ENCODE peak calls at places on chromosome 15, in five cellular contexts. W is esophagus squamous epithelium; C is Panc1; D is CD4-positive, CD25-positive, alpha-beta regulatory T cell; U is A549. I is an unnamed sample.

GRCh38 chr15:88658070-88658965 is 19.5 kb downstream of the ISG20 start:
- DNase-seq in W (no peak), C (no peak), D (no peak), U (no peak), I (no peak)

GRCh38 chr15:51200791-51201190 is 106.1 kb upstream of the TNFAIP8L3 start:
- DNase-seq in W (no peak), C (no peak), D (no peak), U (no peak), I (no peak)

GRCh38 chr15:83067638-83067962 is 548 bp upstream of the BTBD1 start:
- DNase-seq in W (no peak), C (no peak), D (no peak), U (no peak), I (no peak)

GRCh38 chr15:77446840-77447390 is 26.2 kb downstream of the HMG20A start:
- DNase-seq in W (no peak), C (no peak), D (no peak), U (no peak), I (no peak)

GRCh38 chr15:92343869-92344643 is 49.6 kb upstream of the ST8SIA2 start:
- DNase-seq in W (no peak), C (no peak), D (no peak), U (no peak), I (no peak)

GRCh38 chr15:72302955-72303354 is 17.0 kb downstream of the CELF6 start:
- DNase-seq in W (no peak), C (no peak), D (no peak), U (no peak), I (no peak)

GRCh38 chr15:83685864-83686263 is 31.9 kb downstream of the ADAMTSL3 start:
- DNase-seq in W (no peak), C (no peak), D (no peak), U (no peak), I (no peak)

GRCh38 chr15:63354771-63355650 is 26.6 kb downstream of the CA12 start:
- DNase-seq in W (no peak), C (no peak), D (no peak), U (no peak), I (no peak)

GRCh38 chr15:25333049-25333448 is 105.8 kb downstream of the UBE3A start:
- DNase-seq in W (no peak), C (no peak), D (no peak), U (no peak), I (no peak)

GRCh38 chr15:36943496-36944361 is 156.6 kb downstream of the MEIS2 start:
- DNase-seq in W (no peak), C (no peak), D (no peak), U (no peak), I (no peak)

GRCh38 chr15:38102972-38103371 is 149.7 kb upstream of the SPRED1 start:
- DNase-seq in W (no peak), C (no peak), D (no peak), U (no peak), I (no peak)

GRCh38 chr15:33138000-33138399 is 56.5 kb downstream of the FMN1 start:
- DNase-seq in W (no peak), C (no peak), D (no peak), U (no peak), I (no peak)

GRCh38 chr15:67769468-67770097 is 55.7 kb upstream of the SKOR1 start:
- DNase-seq in W (no peak), C (no peak), D (no peak), U (no peak), I (no peak)

GRCh38 chr15:68788265-68788624 is 32.5 kb downstream of the ANP32A start:
- DNase-seq in W (no peak), C (no peak), D (no peak), U (no peak), I (no peak)

DNA sequence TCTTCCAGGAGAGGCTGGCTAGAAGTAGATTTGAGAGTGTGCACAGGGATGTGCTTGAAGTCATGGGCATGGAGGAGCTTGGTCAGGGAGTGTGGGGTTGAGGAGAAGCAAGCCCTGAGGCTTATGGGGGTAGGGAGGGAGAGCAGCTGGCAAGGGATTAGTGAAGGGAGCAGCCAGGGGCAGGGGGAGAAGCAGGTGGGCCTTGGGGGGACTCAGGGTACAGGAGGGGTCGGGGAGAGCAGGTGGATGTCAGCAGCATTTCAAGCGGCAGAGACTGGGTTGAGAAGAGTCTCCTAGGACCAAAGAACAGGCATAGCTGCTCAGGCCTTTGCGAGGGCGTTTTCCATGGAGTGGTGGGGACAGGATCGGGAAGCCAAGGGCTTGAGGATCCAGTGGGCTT is 3.4 kb upstream of the LMAN1L start:
- DNase-seq in W (no peak), C (no peak), D (no peak), U (no peak), I (no peak)
- H3K27ac ChIP-seq in W (no peak overlapping the region), C (no peak overlapping the region), D (no peak overlapping the region), U (no peak overlapping the region), I (no peak overlapping the region)

GRCh38 chr15:99514306-99514705 is 51.5 kb upstream of the MEF2A start:
- DNase-seq in W (no peak), C (no peak), D (no peak), U (no peak), I (no peak)

GRCh38 chr15:99509686-99510461 is 55.9 kb upstream of the MEF2A start:
- DNase-seq in W (no peak), C (no peak), D (no peak), U (no peak), I (no peak)

GRCh38 chr15:99511529-99511864 is 54.3 kb upstream of the MEF2A start:
- DNase-seq in W (no peak), C (no peak), D (no peak), U (no peak), I (no peak)

GRCh38 chr15:99508807-99509311 is 56.9 kb upstream of the MEF2A start:
- DNase-seq in W (no peak), C (no peak), D (no peak), U (no peak), I (no peak)

DNA sequence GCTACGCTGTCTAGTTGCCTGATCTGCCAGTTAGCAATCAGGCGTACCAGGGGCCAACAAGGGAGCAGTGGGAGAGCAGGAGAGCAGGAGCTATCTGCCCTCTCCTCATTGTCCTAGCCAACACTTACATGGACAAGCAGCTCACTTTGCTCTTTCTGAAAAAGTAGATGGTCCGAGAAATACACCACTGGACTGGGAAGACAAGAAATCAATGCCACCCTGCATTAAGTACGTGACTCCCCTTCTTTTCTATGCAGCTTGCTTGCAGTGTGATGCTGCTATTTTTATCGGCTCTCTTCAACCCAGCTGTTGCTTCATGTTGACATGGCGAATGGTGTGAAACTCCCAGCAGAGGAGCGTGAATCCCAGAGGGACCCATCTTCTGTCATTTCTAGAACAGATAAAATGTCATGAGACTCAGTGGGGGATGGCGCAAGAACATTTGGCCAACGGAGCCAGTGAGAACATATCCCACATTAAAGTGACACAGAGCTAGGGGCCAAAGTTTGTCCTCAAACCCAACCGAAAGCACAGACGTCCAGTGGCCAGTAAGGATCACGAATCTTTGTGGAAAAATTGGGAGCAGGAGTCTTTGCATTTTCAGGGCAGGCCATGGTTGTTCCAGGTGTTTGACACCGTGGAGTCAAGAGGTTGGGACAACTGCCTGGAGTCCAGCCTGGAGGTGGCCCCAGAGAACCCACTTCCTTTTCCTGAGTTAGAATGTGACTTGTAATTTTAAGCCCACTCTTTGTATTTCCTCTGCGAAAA is 53.7 kb upstream of the MEF2A start:
- DNase-seq in W (no peak), C (no peak), D (no peak), U (no peak), I (no peak)
- H3K4me1 ChIP-seq in W (peaks cover 10% of the 10 kb centered on the region), C (no peaks in the 10 kb centered on the region), D (no peaks in the 10 kb centered on the region), U (no peaks in the 10 kb centered on the region), I (peaks cover 21% of the 10 kb centered on the region)

DNA sequence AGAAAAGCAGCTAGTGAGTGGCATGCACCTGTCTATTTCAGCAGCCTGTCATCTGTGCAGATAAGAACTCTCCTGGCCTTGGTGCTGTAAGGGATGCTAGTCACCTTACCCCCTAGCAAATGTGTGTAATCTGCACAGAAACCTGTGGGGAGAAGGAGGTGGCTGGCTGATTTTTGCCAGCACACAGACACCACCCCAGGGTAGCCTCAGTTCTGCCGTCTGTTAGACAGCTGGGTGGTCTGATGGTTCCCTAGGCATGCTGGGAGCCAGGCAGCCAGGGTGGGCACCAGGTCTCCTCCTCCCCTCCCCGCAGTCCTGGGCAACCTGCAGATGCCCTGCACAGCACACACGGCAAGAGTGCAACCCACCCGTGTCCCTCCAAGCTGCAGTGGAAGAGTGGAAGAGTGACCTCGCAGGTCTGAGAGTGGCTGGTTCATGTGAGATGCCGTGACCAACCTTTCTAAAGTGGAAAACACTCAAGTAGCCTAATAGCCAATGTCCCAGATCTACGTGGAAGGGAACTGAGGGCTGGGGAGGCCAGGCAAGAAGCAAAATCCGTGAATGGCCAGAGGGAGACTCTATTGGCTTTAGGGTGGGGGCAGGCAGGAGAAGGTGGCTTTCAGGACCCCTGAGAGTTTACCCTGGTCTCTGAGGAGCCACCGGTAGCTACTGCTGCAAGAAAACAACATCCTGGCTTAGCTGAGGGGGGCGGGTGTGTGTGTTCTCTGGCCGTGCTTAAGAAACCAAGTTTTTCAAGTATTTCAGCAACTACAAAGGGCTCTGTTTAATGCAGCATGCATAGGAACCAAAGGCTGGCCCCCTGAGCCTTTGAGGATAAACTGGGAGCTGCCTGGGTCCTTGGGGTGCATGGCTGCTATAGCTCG is 47.3 kb upstream of the TRPM1 start:
- DNase-seq in W (no peak), C (no peak), D (no peak), U (no peak), I (no peak)
- H3K4me3 ChIP-seq in W (no peak overlapping the region), C (no peak overlapping the region), D (no peak overlapping the region), U (no peak overlapping the region), I (no peak overlapping the region)

DNA sequence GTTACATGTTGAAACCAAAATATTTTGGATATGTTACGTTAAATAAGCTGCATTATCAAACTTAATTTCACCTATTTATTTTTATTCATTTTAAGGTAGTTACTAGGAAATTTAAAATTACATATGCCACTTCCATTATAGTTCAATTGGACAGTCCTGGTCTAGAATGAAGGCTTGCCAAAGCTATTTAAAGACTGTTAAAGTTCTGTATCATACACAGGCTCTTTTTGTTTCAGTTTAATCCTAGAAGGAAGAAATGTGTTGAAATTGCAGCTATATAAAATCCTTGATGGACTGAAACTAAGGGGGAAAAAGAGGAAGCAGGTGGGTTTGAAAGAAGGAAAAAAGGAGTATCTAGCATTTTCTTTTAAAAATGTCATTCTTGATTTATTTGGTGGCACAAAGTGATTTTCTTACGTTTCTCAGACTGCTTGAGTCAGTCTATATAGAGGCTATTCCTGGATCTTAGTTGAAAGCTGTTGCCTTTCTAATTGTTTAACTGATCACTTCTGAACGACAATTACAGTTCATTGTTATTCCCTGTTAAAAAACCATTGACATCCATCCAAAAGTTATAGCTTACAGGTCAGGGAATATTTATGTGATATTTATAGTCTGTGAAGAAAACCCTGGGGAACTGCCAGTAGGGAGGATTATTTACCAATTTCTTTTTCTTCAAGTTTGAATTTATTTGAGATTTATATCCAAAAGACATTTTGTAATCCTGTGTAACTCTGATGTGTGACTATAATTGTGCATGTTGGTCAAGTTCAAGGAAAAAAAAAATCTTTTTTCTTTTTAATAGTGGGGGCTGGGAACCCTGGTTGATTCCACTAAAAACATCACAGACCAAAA is 194.9 kb downstream of the RORA start:
- DNase-seq in W (no peak), C (no peak), D (no peak), U (no peak), I (no peak)
- H3K27ac ChIP-seq in W (no peak overlapping the region), C (no peak overlapping the region), D (no peak overlapping the region), U (no peak overlapping the region), I (peak overlapping the region; percentile 51)

GRCh38 chr15:53116169-53116568 is 326.0 kb upstream of the ONECUT1 start:
- DNase-seq in W (no peak), C (no peak), D (no peak), U (no peak), I (no peak)
- H3K4me1 ChIP-seq in W (no peaks in the 10 kb centered on the region), C (no peaks in the 10 kb centered on the region), D (no peaks in the 10 kb centered on the region), U (no peaks in the 10 kb centered on the region), I (no peaks in the 10 kb centered on the region)

I was measured in thoracic aorta.